ENCODE peak calls at places on chromosome 11, in five cellular contexts. J, K, M, I and F are unnamed samples.

GRCh38 chr11:97537407-97538150 is 1147.8 kb downstream of the JRKL start:
- DNase-seq in M (no peak), J (no peak), K (no peak), I (no peak), F (no peak)

GRCh38 chr11:96267490-96268010 is 75.4 kb downstream of the MAML2 start:
- DNase-seq in M (no peak), I (no peak), J (no peak), K (no peak), F (no peak)

GRCh38 chr11:35549787-35550186 is 24.4 kb upstream of the PAMR1 start:
- DNase-seq in J (no peak), M (peak), I (peak), K (peak), F (peak)

GRCh38 chr11:32775908-32776307 is 18.6 kb downstream of the CCDC73 start:
- DNase-seq in I (no peak), K (no peak), M (no peak), J (no peak), F (no peak)

GRCh38 chr11:66112640-66113098 is 42.6 kb downstream of the PACS1 start:
- DNase-seq in M (peak), K (peak), I (peak), J (no peak), F (peak)

GRCh38 chr11:117828641-117829368 is 4.3 kb upstream of the FXYD2 start:
- DNase-seq in K (peak), I (peak), M (peak), J (no peak), F (peak)

GRCh38 chr11:13289081-13289480 is 11.5 kb downstream of the BMAL1 start:
- DNase-seq in K (peak), I (peak), J (no peak), M (peak), F (no peak)

GRCh38 chr11:74278721-74279148 is 32.7 kb downstream of the P4HA3 start:
- DNase-seq in M (peak), I (peak), K (peak), J (no peak), F (peak)

GRCh38 chr11:3086671-3087150 is 29.5 kb upstream of the CARS1 start:
- DNase-seq in M (no peak), I (no peak), K (no peak), J (no peak), F (no peak)

GRCh38 chr11:16832193-16832539 is 93.7 kb downstream of the C11orf58 start:
- DNase-seq in M (no peak), K (no peak), J (no peak), I (no peak), F (no peak)

GRCh38 chr11:90476442-90477007 is 253.7 kb upstream of the CHORDC1 start:
- DNase-seq in J (peak), K (no peak), M (peak), I (no peak), F (peak)

GRCh38 chr11:120186799-120187591 is 23.8 kb upstream of the OAF start:
- DNase-seq in M (peak), J (no peak), I (peak), K (peak), F (peak)

GRCh38 chr11:32478277-32478731 is 43.0 kb upstream of the WT1 start:
- DNase-seq in I (no peak), J (no peak), M (peak), K (no peak), F (no peak)

GRCh38 chr11:2389344-2390026 is 11.1 kb upstream of the TSSC4 start:
- DNase-seq in J (no peak), K (no peak), M (no peak), I (no peak), F (no peak)

GRCh38 chr11:68682531-68682931 is 1.8 kb upstream of the GAL start:
- DNase-seq in I (no peak), J (no peak), K (peak), M (no peak), F (no peak)

GRCh38 chr11:102346456-102346747 is 612 bp upstream of the BIRC2 start:
- DNase-seq in J (no peak), I (no peak), M (no peak), K (no peak), F (no peak)

GRCh38 chr11:119729581-119730346 is 764 bp upstream of the NECTIN1 start:
- DNase-seq in M (peak), J (peak), K (peak), I (peak), F (peak)

GRCh38 chr11:45294499-45294898 is 8.4 kb upstream of the SYT13 start:
- DNase-seq in J (no peak), M (no peak), I (no peak), K (no peak), F (no peak)

GRCh38 chr11:61542024-61542461 is 33.5 kb downstream of the LRRC10B start:
- DNase-seq in M (no peak), J (no peak), I (no peak), K (no peak), F (no peak)

GRCh38 chr11:2267306-2267861 is 3.0 kb downstream of the ASCL2 start:
- DNase-seq in J (no peak), I (no peak), M (no peak), K (no peak), F (no peak)

GRCh38 chr11:6057452-6057851 is 26.9 kb upstream of the OR56A1 start:
- DNase-seq in M (no peak), I (no peak), J (no peak), K (no peak), F (no peak)

GRCh38 chr11:67490727-67491065 is 7.9 kb downstream of the AIP start:
- DNase-seq in K (no peak), I (no peak), J (no peak), M (no peak), F (no peak)

GRCh38 chr11:45900916-45901617 is 6.0 kb downstream of the FREY1 start:
- DNase-seq in M (peak), K (no peak), I (no peak), J (no peak), F (no peak)

GRCh38 chr11:64876835-64877341 is 1.5 kb downstream of the EHD1 start:
- DNase-seq in I (peak), J (no peak), K (peak), M (no peak), F (no peak)

GRCh38 chr11:134741453-134742227 is 329.6 kb upstream of the B3GAT1 start:
- DNase-seq in I (no peak), K (no peak), M (peak), J (no peak), F (no peak)

GRCh38 chr11:73265853-73266643 is 6.1 kb upstream of the P2RY6 start:
- DNase-seq in M (no peak), I (no peak), J (no peak), K (no peak), F (no peak)

GRCh38 chr11:12537778-12538401 is 136.3 kb upstream of the TEAD1 start:
- DNase-seq in I (no peak), J (no peak), K (no peak), M (no peak), F (no peak)

GRCh38 chr11:109425554-109425953 is 3.6 kb downstream of the C11orf87 start:
- DNase-seq in K (no peak), J (no peak), M (no peak), I (no peak), F (no peak)

GRCh38 chr11:64051297-64051696 is 15.6 kb downstream of the FLRT1 start:
- DNase-seq in M (no peak), I (no peak), K (no peak), J (no peak), F (no peak)

GRCh38 chr11:115672999-115673411 is 168.8 kb upstream of the CADM1 start:
- DNase-seq in J (no peak), I (peak), K (peak), M (peak), F (peak)

GRCh38 chr11:78060533-78060932 is 3.1 kb upstream of the THRSP start:
- DNase-seq in K (no peak), J (no peak), I (no peak), M (no peak), F (no peak)

GRCh38 chr11:26620282-26621045 is 48.4 kb upstream of the MUC15 start:
- DNase-seq in K (no peak), M (no peak), I (no peak), J (no peak), F (peak)